ENCODE peak calls at places on chromosomes 13 and 19, in ten cellular contexts. S is upper lobe of right lung; F is ascending aorta; E is lung; O is A549; W is Caco-2; R is heart left ventricle; V is CD8-positive, alpha-beta T cell; K is thoracic aorta; Y is neural crest cell. B is an unnamed sample.

GRCh38 chr19:49442354-49442753 is 1.0 kb upstream of the SLC17A7 start:
- DNase-seq in S (no peak), F (no peak), E (no peak), O (peak), W (no peak), R (peak), V (no peak), K (no peak), Y (no peak), B (no peak)

GRCh38 chr19:15010497-15011255 is 31.0 kb upstream of the SLC1A6 start:
- DNase-seq in S (no peak), F (no peak), E (no peak), O (no peak), W (no peak), R (no peak), V (no peak), K (no peak), Y (no peak), B (no peak)

GRCh38 chr19:33558846-33559245 is 37.3 kb upstream of the PEPD start:
- DNase-seq in S (peak), F (no peak), E (no peak), O (no peak), W (no peak), R (no peak), V (no peak), K (no peak), Y (no peak), B (no peak)

GRCh38 chr13:70950664-70951063 is 842.4 kb upstream of the KLHL1 start:
- DNase-seq in S (no peak), F (no peak), E (no peak), O (no peak), W (no peak), R (no peak), V (no peak), K (no peak), Y (no peak), B (no peak)

GRCh38 chr13:98576963-98577822 is at the start of gene STK24:
- DNase-seq in S (peak), F (peak), E (peak), O (peak), W (peak), R (peak), V (peak), K (no peak), Y (peak), B (peak)

GRCh38 chr19:53037101-53038097 is 7.1 kb upstream of the ERVV-2 start:
- DNase-seq in S (peak), F (no peak), E (no peak), O (no peak), W (no peak), R (peak), V (no peak), K (no peak), Y (peak), B (no peak)

GRCh38 chr19:19447536-19448237 is 42.2 kb downstream of the GATAD2A start:
- DNase-seq in S (no peak), F (no peak), E (no peak), O (no peak), W (no peak), R (no peak), V (peak), K (no peak), Y (no peak), B (no peak)

GRCh38 chr13:51849145-51850101 is 4.4 kb upstream of the TMEM272 start:
- DNase-seq in S (peak), F (no peak), E (no peak), O (peak), W (no peak), R (no peak), V (no peak), K (no peak), Y (peak), B (no peak)

GRCh38 chr13:46778879-46779278 is 18.1 kb downstream of the ESD start:
- DNase-seq in S (no peak), F (no peak), E (no peak), O (no peak), W (no peak), R (no peak), V (no peak), K (no peak), Y (no peak), B (peak)

GRCh38 chr19:40663712-40664692 is 26.4 kb downstream of the NUMBL start:
- DNase-seq in S (no peak), F (no peak), E (no peak), O (no peak), W (no peak), R (peak), V (no peak), K (no peak), Y (no peak), B (peak)

GRCh38 chr13:23889598-23890224 is 511 bp upstream of the MIPEP start:
- DNase-seq in S (no peak), F (no peak), E (no peak), O (peak), W (no peak), R (no peak), V (no peak), K (no peak), Y (no peak), B (no peak)

GRCh38 chr13:112803422-112803821 is 113.6 kb downstream of the ATP11A start:
- DNase-seq in S (no peak), F (no peak), E (no peak), O (no peak), W (no peak), R (no peak), V (no peak), K (no peak), Y (no peak), B (no peak)

GRCh38 chr19:31266731-31267130 is 82.5 kb downstream of the TSHZ3 start:
- DNase-seq in S (no peak), F (peak), E (no peak), O (no peak), W (peak), R (no peak), V (no peak), K (no peak), Y (no peak), B (no peak)

GRCh38 chr19:3836887-3837286 is 32.0 kb downstream of the ZFR2 start:
- DNase-seq in S (no peak), F (no peak), E (no peak), O (no peak), W (no peak), R (no peak), V (no peak), K (no peak), Y (no peak), B (no peak)

GRCh38 chr13:45184693-45185092 is 16.2 kb downstream of the KCTD4 start:
- DNase-seq in S (no peak), F (no peak), E (no peak), O (no peak), W (no peak), R (no peak), V (no peak), K (no peak), Y (no peak), B (no peak)

GRCh38 chr13:75687145-75687763 is 51.1 kb downstream of the LMO7 start:
- DNase-seq in S (no peak), F (no peak), E (no peak), O (peak), W (no peak), R (no peak), V (no peak), K (no peak), Y (no peak), B (peak)

GRCh38 chr13:42580644-42581043 is 6.7 kb downstream of the TNFSF11 start:
- DNase-seq in S (no peak), F (no peak), E (no peak), O (no peak), W (no peak), R (no peak), V (no peak), K (no peak), Y (no peak), B (no peak)

GRCh38 chr19:14375582-14376291 is 5.5 kb upstream of the ADGRE5 start:
- DNase-seq in S (no peak), F (peak), E (no peak), O (no peak), W (no peak), R (peak), V (no peak), K (no peak), Y (no peak), B (peak)

GRCh38 chr19:9061879-9062278 is 25.0 kb upstream of the OR1M1 start:
- DNase-seq in S (no peak), F (no peak), E (no peak), O (no peak), W (no peak), R (no peak), V (no peak), K (no peak), Y (no peak), B (no peak)

GRCh38 chr13:47798906-47799305 is 202.2 kb downstream of the SUCLA2 start:
- DNase-seq in S (no peak), F (no peak), E (no peak), O (no peak), W (no peak), R (no peak), V (no peak), K (no peak), Y (no peak), B (no peak)

GRCh38 chr13:35016362-35017148 is 74.5 kb downstream of the NBEA start:
- DNase-seq in S (no peak), F (no peak), E (no peak), O (no peak), W (no peak), R (no peak), V (no peak), K (no peak), Y (no peak), B (no peak)

GRCh38 chr19:33496016-33496415 is 25.6 kb downstream of the PEPD start:
- DNase-seq in S (no peak), F (no peak), E (no peak), O (no peak), W (no peak), R (no peak), V (no peak), K (no peak), Y (no peak), B (no peak)

GRCh38 chr13:86737334-86737932 is 933.7 kb upstream of the SLITRK5 start:
- DNase-seq in S (no peak), F (no peak), E (no peak), O (no peak), W (no peak), R (no peak), V (no peak), K (no peak), Y (no peak), B (no peak)

GRCh38 chr13:47545206-47545605 is 455.9 kb downstream of the SUCLA2 start:
- DNase-seq in S (no peak), F (no peak), E (no peak), O (no peak), W (no peak), R (no peak), V (no peak), K (no peak), Y (no peak), B (no peak)

GRCh38 chr19:46919324-46919723 is 58.5 kb downstream of the ARHGAP35 start:
- DNase-seq in S (no peak), F (peak), E (no peak), O (no peak), W (no peak), R (no peak), V (no peak), K (no peak), Y (no peak), B (peak)

GRCh38 chr19:15841875-15842569 is 26.6 kb upstream of the OR10H1 start:
- DNase-seq in S (no peak), F (no peak), E (no peak), O (no peak), W (no peak), R (no peak), V (no peak), K (no peak), Y (no peak), B (no peak)

GRCh38 chr19:2579678-2580280 is 103.9 kb downstream of the GADD45B start:
- DNase-seq in S (peak), F (peak), E (no peak), O (no peak), W (no peak), R (no peak), V (no peak), K (no peak), Y (no peak), B (no peak)

GRCh38 chr13:80341098-80341701 is at the start of gene SPRY2:
- DNase-seq in S (peak), F (peak), E (peak), O (peak), W (peak), R (peak), V (peak), K (peak), Y (peak), B (peak)

GRCh38 chr19:1445932-1446712 is 3.8 kb upstream of the APC2 start:
- DNase-seq in S (no peak), F (no peak), E (no peak), O (peak), W (peak), R (no peak), V (no peak), K (no peak), Y (peak), B (no peak)

GRCh38 chr13:31476266-31476665 is 263.1 kb upstream of the RXFP2 start:
- DNase-seq in S (no peak), F (no peak), E (no peak), O (no peak), W (no peak), R (no peak), V (no peak), K (no peak), Y (no peak), B (peak)

GRCh38 chr19:30530751-30531150 is 158.6 kb downstream of the ZNF536 start:
- DNase-seq in S (no peak), F (no peak), E (no peak), O (no peak), W (no peak), R (no peak), V (peak), K (no peak), Y (no peak), B (no peak)

GRCh38 chr19:45954132-45954531 is 19.5 kb downstream of the NOVA2 start:
- DNase-seq in S (no peak), F (no peak), E (no peak), O (no peak), W (no peak), R (no peak), V (no peak), K (no peak), Y (peak), B (no peak)

GRCh38 chr13:40146063-40146462 is 490.6 kb downstream of the COG6 start:
- DNase-seq in S (no peak), F (no peak), E (no peak), O (peak), W (no peak), R (no peak), V (no peak), K (no peak), Y (no peak), B (no peak)
- TF ChIP-seq CTCF in S (no peak), F (no peak), E (no peak), O (no peak), W (peak), R (no peak), V (no peak), K (no peak), Y (no peak), B (no peak)

GRCh38 chr13:77379508-77379907 is 52.6 kb upstream of the MYCBP2 start:
- DNase-seq in S (no peak), F (no peak), E (no peak), O (no peak), W (no peak), R (no peak), V (no peak), K (no peak), Y (no peak), B (no peak)

GRCh38 chr13:77386046-77386445 is 59.2 kb upstream of the MYCBP2 start:
- DNase-seq in S (no peak), F (no peak), E (no peak), O (no peak), W (no peak), R (no peak), V (no peak), K (no peak), Y (no peak), B (no peak)

GRCh38 chr13:77381059-77381458 is 54.2 kb upstream of the MYCBP2 start:
- DNase-seq in S (no peak), F (no peak), E (no peak), O (no peak), W (no peak), R (no peak), V (no peak), K (no peak), Y (no peak), B (no peak)

GRCh38 chr13:77384999-77385398 is 58.1 kb upstream of the MYCBP2 start:
- DNase-seq in S (no peak), F (no peak), E (no peak), O (no peak), W (no peak), R (no peak), V (no peak), K (no peak), Y (no peak), B (peak)

GRCh38 chr13:77383097-77383496 is 56.2 kb upstream of the MYCBP2 start:
- DNase-seq in S (no peak), F (no peak), E (no peak), O (no peak), W (no peak), R (no peak), V (no peak), K (no peak), Y (no peak), B (no peak)
- TF ChIP-seq CTCF in S (no peak), F (no peak), E (no peak), O (no peak), W (no peak), R (no peak), V (no peak), K (no peak), Y (no peak), B (no peak)

GRCh38 chr19:18349524-18350128 is 9.2 kb downstream of the PGPEP1 start:
- DNase-seq in S (peak), F (no peak), E (peak), O (peak), W (peak), R (peak), V (no peak), K (no peak), Y (peak), B (peak)
- TF ChIP-seq CTCF in S (peak), F (peak), E (peak), O (peak), W (peak), R (peak), V (no peak), K (peak), Y (peak), B (peak)

GRCh38 chr19:10112895-10113591 is 1.6 kb downstream of the P2RY11 start:
- DNase-seq in S (peak), F (no peak), E (no peak), O (peak), W (peak), R (no peak), V (peak), K (no peak), Y (peak), B (no peak)

GRCh38 chr19:10114651-10115391 is 3.3 kb downstream of the P2RY11 start:
- DNase-seq in S (peak), F (no peak), E (no peak), O (peak), W (peak), R (no peak), V (no peak), K (no peak), Y (no peak), B (no peak)

GRCh38 chr19:10115392-10116084 is 4.0 kb downstream of the P2RY11 start:
- DNase-seq in S (no peak), F (no peak), E (no peak), O (no peak), W (no peak), R (no peak), V (no peak), K (no peak), Y (no peak), B (no peak)

GRCh38 chr19:10113592-10113963 is 2.1 kb downstream of the P2RY11 start:
- DNase-seq in S (peak), F (no peak), E (no peak), O (no peak), W (no peak), R (no peak), V (no peak), K (no peak), Y (no peak), B (no peak)

GRCh38 chr19:10113964-10114650 is 2.6 kb downstream of the P2RY11 start:
- DNase-seq in S (no peak), F (no peak), E (no peak), O (no peak), W (no peak), R (no peak), V (no peak), K (no peak), Y (no peak), B (no peak)
- TF ChIP-seq CTCF in S (no peak), F (no peak), E (no peak), O (no peak), W (no peak), R (no peak), V (no peak), K (no peak), Y (no peak), B (no peak)

DNA sequence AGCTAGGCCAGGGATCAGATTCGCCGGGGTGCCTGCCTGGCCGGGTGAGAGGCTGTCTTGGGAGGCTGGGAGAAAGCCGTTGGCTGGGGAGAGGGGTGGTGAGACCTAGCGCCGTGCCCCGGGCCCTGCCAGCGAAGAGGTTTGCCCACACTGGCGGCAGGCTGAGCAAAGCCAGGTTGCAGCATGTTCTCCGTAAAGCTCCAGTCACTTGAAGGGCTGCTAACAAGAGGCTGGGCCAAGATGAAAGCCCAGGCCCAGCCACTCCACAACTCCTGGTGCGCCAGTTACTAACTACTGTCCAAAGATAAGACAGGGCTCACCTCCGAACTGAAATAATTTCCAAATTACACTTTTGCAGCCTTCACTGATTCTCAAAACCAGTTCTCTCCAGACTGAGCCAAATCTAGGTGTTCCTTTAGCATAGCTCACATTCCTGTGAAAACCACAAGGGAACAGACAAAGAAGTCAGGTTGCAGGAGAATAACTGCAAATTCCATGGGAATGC is 16.3 kb downstream of the ELAVL1 start:
- DNase-seq in S (no peak), F (no peak), E (peak), O (no peak), W (no peak), R (no peak), V (no peak), K (no peak), Y (no peak), B (no peak)
- TF ChIP-seq CTCF in S (no peak), F (no peak), E (no peak), O (no peak), W (no peak), R (no peak), V (no peak), K (no peak), Y (no peak), B (no peak)

DNA sequence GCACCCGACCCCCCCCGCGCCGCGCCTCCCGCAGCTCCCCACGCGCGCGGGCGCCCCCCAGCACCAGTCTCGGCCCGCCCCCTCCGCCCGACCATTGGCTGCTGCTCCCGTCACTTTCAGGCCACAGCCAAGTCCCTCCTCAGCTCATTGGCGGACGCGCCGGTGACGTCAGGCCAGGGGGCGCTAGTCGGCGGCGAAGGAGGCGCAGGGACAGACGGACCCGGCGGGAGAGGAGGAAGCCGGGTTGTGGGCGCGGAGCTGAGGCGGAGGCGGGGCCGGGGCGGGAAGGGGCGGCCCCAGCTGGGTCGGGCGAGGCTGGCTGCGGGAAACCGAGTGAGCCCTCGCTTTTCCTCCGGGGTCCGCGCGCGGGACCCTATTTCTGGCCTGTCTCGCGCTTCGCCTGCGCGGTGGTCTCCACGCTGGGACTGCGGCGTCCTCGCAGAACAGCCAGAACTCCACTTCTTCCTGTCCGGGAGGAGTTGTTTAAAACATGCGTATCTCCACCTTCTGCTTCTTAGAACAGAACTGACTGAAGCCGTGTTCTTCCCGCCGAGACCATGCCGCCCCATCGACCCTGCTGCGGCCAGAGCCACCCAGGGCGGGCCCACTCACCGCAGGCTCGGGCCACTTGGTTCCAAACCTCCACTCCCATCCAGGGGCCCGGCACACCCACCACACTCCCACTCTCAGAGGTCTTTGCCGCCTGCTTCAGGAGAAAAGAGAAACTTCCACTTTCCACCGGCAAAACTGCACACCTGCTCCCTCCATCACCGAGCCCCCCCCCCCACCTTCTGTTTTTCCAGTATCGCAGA is 459 bp upstream of the TMTC4 start:
- DNase-seq in S (peak), F (peak), E (peak), O (peak), W (peak), R (peak), V (peak), K (peak), Y (peak), B (peak)
- TF ChIP-seq CTCF in S (peak), F (no peak), E (peak), O (no peak), W (peak), R (peak), V (no peak), K (peak), Y (no peak), B (peak)